ENCODE peak calls at places on chromosomes 1 and 21, in six cellular contexts. G, M, A, J, I and C are unnamed samples.

GRCh38 chr1:2377751-2378440 is 13.5 kb downstream of the MORN1 start:
- DNase-seq in G (no peak), M (no peak), A (no peak), J (no peak), I (no peak), C (no peak)

GRCh38 chr1:157622471-157622870 is 24.6 kb upstream of the FCRL4 start:
- DNase-seq in G (no peak), M (no peak), A (peak), J (no peak), I (no peak), C (no peak)

GRCh38 chr1:211327341-211327921 is 798 bp downstream of the TRAF5 start:
- DNase-seq in G (no peak), M (no peak), A (peak), J (peak), I (no peak), C (no peak)

GRCh38 chr1:81111818-81112217 is 688.9 kb upstream of the ADGRL2 start:
- DNase-seq in G (no peak), M (no peak), A (no peak), J (peak), I (no peak), C (no peak)

GRCh38 chr1:53398585-53399365 is 60.4 kb upstream of the DMRTB1 start:
- DNase-seq in G (no peak), M (no peak), A (no peak), J (no peak), I (no peak), C (peak)

GRCh38 chr1:24090736-24091135 is 21.2 kb downstream of the MYOM3 start:
- DNase-seq in G (no peak), M (no peak), A (no peak), J (no peak), I (no peak), C (no peak)

GRCh38 chr1:160837558-160838205 is 25.0 kb downstream of the CD244 start:
- DNase-seq in G (no peak), M (no peak), A (peak), J (peak), I (peak), C (peak)

GRCh38 chr1:24904731-24905354 is 25.2 kb downstream of the RUNX3 start:
- DNase-seq in G (no peak), M (no peak), A (no peak), J (no peak), I (no peak), C (peak)

GRCh38 chr1:44707112-44707881 is 23.7 kb downstream of the RNU5D-1 start:
- DNase-seq in G (no peak), M (no peak), A (no peak), J (peak), I (no peak), C (no peak)

GRCh38 chr21:28444567-28444966 is 548.1 kb downstream of the LTN1 start:
- DNase-seq in G (no peak), M (no peak), A (no peak), J (no peak), I (no peak), C (no peak)

GRCh38 chr1:226495716-226496115 is 52.8 kb upstream of the STUM start:
- DNase-seq in G (no peak), M (no peak), A (no peak), J (no peak), I (no peak), C (no peak)

GRCh38 chr1:89611721-89612120 is 21.2 kb upstream of the LRRC8C start:
- DNase-seq in G (no peak), M (no peak), A (no peak), J (no peak), I (no peak), C (no peak)

GRCh38 chr1:220344745-220345144 is 72.5 kb upstream of the RAB3GAP2 start:
- DNase-seq in G (no peak), M (no peak), A (no peak), J (no peak), I (no peak), C (no peak)

GRCh38 chr1:171141336-171142051 is 43.6 kb upstream of the FMO2 start:
- DNase-seq in G (no peak), M (no peak), A (no peak), J (peak), I (peak), C (no peak)

GRCh38 chr1:226873771-226874578 is 3.6 kb downstream of the PSEN2 start:
- DNase-seq in G (no peak), M (no peak), A (no peak), J (no peak), I (no peak), C (peak)

GRCh38 chr1:96808186-96808585 is 86.6 kb downstream of the PTBP2 start:
- DNase-seq in G (peak), M (no peak), A (no peak), J (peak), I (no peak), C (no peak)

GRCh38 chr1:227897704-227898438 is 49.9 kb downstream of the WNT9A start:
- DNase-seq in G (no peak), M (no peak), A (peak), J (no peak), I (no peak), C (peak)

GRCh38 chr1:87134061-87134460 is 194.6 kb upstream of the LMO4 start:
- DNase-seq in G (no peak), M (no peak), A (no peak), J (no peak), I (no peak), C (no peak)

GRCh38 chr1:86227026-86227425 is 70.5 kb upstream of the COL24A1 start:
- DNase-seq in G (no peak), M (no peak), A (no peak), J (peak), I (no peak), C (no peak)

GRCh38 chr1:17192394-17193221 is 12.3 kb upstream of the PADI1 start:
- DNase-seq in G (no peak), M (no peak), A (no peak), J (peak), I (no peak), C (peak)

GRCh38 chr1:229058716-229059115 is 212.2 kb upstream of the RAB4A start:
- DNase-seq in G (no peak), M (no peak), A (peak), J (peak), I (peak), C (no peak)